ENCODE peak calls at places on chromosomes 3 and 15, in nine cellular contexts. I is cardiac fibroblast, M is amniotic epithelial cell, U is AG04450, P is NCI-H1436, G is GM03348, S is EL, B is GM12864, V is H54. L is an unnamed sample.

GRCh38 chr15:92510163-92510882 is 116.6 kb downstream of the ST8SIA2 start:
- DNase-seq in B (no peak), S (no peak), G (no peak), V (no peak), U (no peak), I (no peak), P (no peak), M (no peak), L (no peak)

GRCh38 chr3:154144825-154145465 is 23.8 kb downstream of the ARHGEF26 start:
- DNase-seq in V (no peak), B (no peak), G (no peak), P (no peak), U (no peak), I (no peak), M (no peak), S (no peak), L (no peak)

GRCh38 chr3:4835616-4836043 is 143.6 kb upstream of the BHLHE40 start:
- DNase-seq in G (no peak), P (no peak), U (no peak), I (no peak), V (no peak), M (no peak), S (no peak), B (no peak), L (peak; percentile 22)

GRCh38 chr15:89936051-89936792 is 23.5 kb upstream of the ARPIN start:
- DNase-seq in G (no peak), I (no peak), S (no peak), V (no peak), M (no peak), P (no peak), U (no peak), B (no peak), L (peak; percentile 66)

GRCh38 chr3:138774529-138775253 is 60.0 kb downstream of the PIK3CB start:
- DNase-seq in P (peak; percentile 97), U (peak; percentile 98), M (peak; percentile 100), V (peak; percentile 69), G (peak; percentile 88), B (no peak), S (peak; percentile 99), I (peak; percentile 100), L (no peak)

GRCh38 chr3:33403756-33404155 is 36.4 kb downstream of the UBP1 start:
- DNase-seq in P (no peak), U (no peak), G (no peak), B (no peak), S (peak; percentile 51), I (no peak), M (peak; percentile 31), V (no peak), L (no peak)

GRCh38 chr3:165635791-165636681 is 201.2 kb downstream of the BCHE start:
- DNase-seq in B (no peak), I (peak; percentile 33), P (no peak), G (no peak), S (no peak), U (no peak), M (no peak), V (no peak), L (no peak)

GRCh38 chr3:160133757-160134156 is 91.5 kb upstream of the C3orf80 start:
- DNase-seq in B (no peak), S (no peak), G (no peak), U (no peak), P (no peak), M (peak; percentile 29), I (no peak), V (peak; percentile 19), L (no peak)

GRCh38 chr15:37016287-37016686 is 84.1 kb downstream of the MEIS2 start:
- DNase-seq in B (no peak), I (peak; percentile 70), G (peak; percentile 42), U (no peak), P (no peak), S (peak; percentile 24), M (peak; percentile 82), V (no peak), L (no peak)

GRCh38 chr3:45105855-45106655 is 40.1 kb downstream of the CDCP1 start:
- DNase-seq in U (peak; percentile 75), B (no peak), S (peak; percentile 83), M (peak; percentile 96), I (peak; percentile 91), V (peak; percentile 58), G (peak; percentile 77), P (no peak), L (peak; percentile 92)

GRCh38 chr3:107211608-107212007 is 165.6 kb upstream of the CCDC54 start:
- DNase-seq in G (no peak), V (no peak), P (no peak), S (no peak), I (no peak), U (no peak), B (no peak), M (no peak), L (no peak)

GRCh38 chr3:26657406-26657976 is 34.9 kb downstream of the LRRC3B start:
- DNase-seq in V (no peak), G (no peak), P (no peak), B (no peak), U (no peak), S (no peak), I (no peak), M (no peak), L (no peak)

L was measured in activated CD4-positive, alpha-beta T cell treated with anti-CD3 and anti-CD28 coated beads, Interleukin-2, amount 10 ng/mL, durations not matched to agents 7 days and 5 days.